ENCODE peak calls at places on chromosome 11, in five cellular contexts. I is A549; K is activated T-cell treated with anti-CD3 and anti-CD28 coated beads, Interleukin-2, amount 50 U/mL, for 24 hours; Y is hepatic stellate cell; H is stimulated activated effector memory CD8-positive, alpha-beta T cell treated with anti-CD3 and anti-CD28 coated beads, Interleukin-12 subunit alpha, Interleukin-12 subunit beta, amount 100 ng/mL, for 72 hours. X is an unnamed sample.
A peak's percentile ranks its signal among the peaks of the same experiment; 100 is the strongest.

GRCh38 chr11:60857378-60858232 is 1.9 kb upstream of the PTGDR2 start:
- DNase-seq in I (no peak), K (no peak), H (no peak), Y (peak; percentile 51), X (no peak)

GRCh38 chr11:71286701-71287643 is 34.6 kb upstream of the SHANK2 start:
- DNase-seq in H (no peak), Y (peak; percentile 76), I (peak; percentile 62), K (no peak), X (no peak)

GRCh38 chr11:102802341-102802740 is 4.4 kb upstream of the MMP1 start:
- DNase-seq in I (no peak), H (no peak), Y (peak; percentile 29), K (no peak), X (no peak)

GRCh38 chr11:18105086-18105801 is 638 bp downstream of the SAAL1 start:
- DNase-seq in I (peak; percentile 6), Y (no peak), K (peak; percentile 33), H (peak; percentile 51), X (no peak)

GRCh38 chr11:61711037-61711436 is 30.8 kb downstream of the DAGLA start:
- DNase-seq in H (no peak), I (no peak), K (no peak), Y (no peak), X (no peak)

GRCh38 chr11:64870893-64871849 is 7.2 kb downstream of the EHD1 start:
- DNase-seq in I (no peak), H (no peak), Y (no peak), K (no peak), X (no peak)

GRCh38 chr11:26764315-26764714 is 42.5 kb upstream of the SLC5A12 start:
- DNase-seq in Y (no peak), K (no peak), H (no peak), I (no peak), X (no peak)

GRCh38 chr11:2380807-2381350 is 3.8 kb downstream of the CD81 start:
- DNase-seq in H (no peak), K (no peak), I (no peak), Y (no peak), X (no peak)

GRCh38 chr11:12195773-12196172 is 85.4 kb downstream of the MICAL2 start:
- DNase-seq in I (no peak), K (peak; percentile 59), Y (no peak), H (peak; percentile 71), X (no peak)

GRCh38 chr11:1877211-1878133 is 14.2 kb downstream of the PRR33 start:
- DNase-seq in K (peak; percentile 29), H (no peak), I (no peak), Y (no peak), X (no peak)

GRCh38 chr11:83252266-83252665 is 33.9 kb downstream of the CCDC90B start:
- DNase-seq in Y (no peak), I (no peak), K (no peak), H (no peak), X (no peak)

GRCh38 chr11:96173906-96174305 is 169.1 kb downstream of the MAML2 start:
- DNase-seq in Y (no peak), H (no peak), I (no peak), K (no peak), X (no peak)

GRCh38 chr11:79047356-79047755 is 393.5 kb downstream of the TENM4 start:
- DNase-seq in K (no peak), I (no peak), Y (no peak), H (no peak), X (no peak)

GRCh38 chr11:15800121-15800800 is 556.1 kb downstream of the SOX6 start:
- DNase-seq in K (peak; percentile 36), H (no peak), Y (no peak), I (no peak), X (no peak)

GRCh38 chr11:117861151-117862018 is 15.1 kb downstream of the FXYD6 start:
- DNase-seq in K (no peak), H (no peak), I (no peak), Y (no peak), X (peak; percentile 88)

GRCh38 chr11:17905477-17905876 is 107.4 kb downstream of the SERGEF start:
- DNase-seq in I (no peak), Y (no peak), K (no peak), H (no peak), X (no peak)

GRCh38 chr11:27786331-27786730 is 86.1 kb upstream of the BDNF start:
- DNase-seq in H (no peak), K (no peak), I (no peak), Y (no peak), X (no peak)

GRCh38 chr11:44051171-44051570 is 3.4 kb downstream of the ACCSL start:
- DNase-seq in Y (no peak), H (no peak), K (no peak), I (no peak), X (no peak)

GRCh38 chr11:112253605-112254242 is 6.9 kb downstream of the PLET1 start:
- DNase-seq in H (no peak), Y (no peak), I (no peak), K (no peak), X (no peak)

GRCh38 chr11:133978816-133979215 is 22.0 kb upstream of the IGSF9B start:
- DNase-seq in H (no peak), K (no peak), I (no peak), Y (no peak), X (no peak)

GRCh38 chr11:128905345-128906184 is 14.4 kb downstream of the KCNJ5 start:
- DNase-seq in K (peak; percentile 56), Y (peak; percentile 75), I (peak; percentile 70), H (peak; percentile 63), X (peak; percentile 73)

GRCh38 chr11:19577849-19578619 is 134.6 kb upstream of the NAV2 start:
- DNase-seq in H (no peak), I (no peak), Y (peak; percentile 32), K (no peak), X (no peak)

GRCh38 chr11:28528217-28528616 is 420.0 kb downstream of the METTL15 start:
- DNase-seq in Y (no peak), H (no peak), K (no peak), I (no peak), X (no peak)

GRCh38 chr11:75467311-75467710 is 34.3 kb upstream of the KLHL35 start:
- DNase-seq in K (no peak), I (no peak), Y (no peak), H (no peak), X (no peak)

GRCh38 chr11:86606849-86607481 is 65.5 kb downstream of the ME3 start:
- DNase-seq in K (no peak), H (no peak), I (peak; percentile 57), Y (no peak), X (no peak)

GRCh38 chr11:122633219-122633829 is 22.2 kb upstream of the UBASH3B start:
- DNase-seq in I (peak; percentile 69), Y (peak; percentile 57), H (no peak), K (no peak), X (no peak)

GRCh38 chr11:61908730-61909622 is 8.4 kb downstream of the RAB3IL1 start:
- DNase-seq in H (no peak), K (no peak), Y (no peak), I (no peak), X (no peak)

GRCh38 chr11:67285541-67286498 is 3.3 kb upstream of the ANKRD13D start:
- DNase-seq in I (no peak), H (no peak), Y (no peak), K (no peak), X (no peak)

GRCh38 chr11:86152006-86152862 is 83.3 kb upstream of the PICALM start:
- DNase-seq in K (no peak), Y (peak; percentile 20), H (no peak), I (no peak), X (no peak)

X was measured in ecto neural progenitor cell.